ENCODE peak calls at places on chromosomes 13 and 19, in ten cellular contexts. K, C, W, V, A, Z, Y, R, P and I are unnamed samples.

GRCh38 chr19:14678199-14678598 is 3.6 kb upstream of the ADGRE3 start:
- DNase-seq in C (no peak), W (no peak), K (no peak), P (no peak), A (no peak), Y (no peak), Z (no peak), R (no peak), V (no peak), I (no peak)

GRCh38 chr19:35000338-35000646 is 169 bp downstream of the GRAMD1A start:
- DNase-seq in Y (no peak), A (no peak), P (no peak), W (no peak), Z (no peak), K (no peak), R (no peak), V (no peak), C (no peak), I (no peak)

GRCh38 chr13:24107955-24108614 is 52.4 kb upstream of the SPATA13 start:
- DNase-seq in R (no peak), W (no peak), A (no peak), C (no peak), V (no peak), Z (no peak), P (no peak), K (peak), Y (no peak), I (no peak)

GRCh38 chr13:99981115-99982020 is at the start of gene ZIC2:
- DNase-seq in P (peak), C (no peak), V (no peak), R (peak), Y (peak), W (no peak), A (peak), K (peak), Z (no peak), I (no peak)

GRCh38 chr13:32086366-32086765 is 54.8 kb downstream of the FRY start:
- DNase-seq in A (no peak), Y (peak), W (no peak), K (no peak), C (peak), P (no peak), Z (no peak), V (no peak), R (no peak), I (no peak)

GRCh38 chr13:97537110-97537509 is 103.1 kb downstream of the RAP2A start:
- DNase-seq in V (no peak), P (no peak), C (no peak), R (no peak), Y (no peak), K (no peak), A (no peak), Z (no peak), W (no peak), I (no peak)

GRCh38 chr13:110351636-110352420 is 44.7 kb downstream of the COL4A2 start:
- DNase-seq in C (no peak), A (peak), P (no peak), Z (no peak), K (peak), R (no peak), V (no peak), Y (no peak), W (no peak), I (no peak)

GRCh38 chr19:2869618-2870017 is 2.5 kb downstream of the ZNF556 start:
- DNase-seq in P (no peak), A (no peak), Y (no peak), C (no peak), K (no peak), V (no peak), R (no peak), W (no peak), Z (no peak), I (no peak)

GRCh38 chr19:37905936-37906867 is at the start of gene WDR87:
- DNase-seq in Z (peak), C (peak), K (peak), P (no peak), A (peak), Y (peak), R (peak), V (peak), W (peak), I (peak)

GRCh38 chr19:31118292-31118925 is 230.8 kb downstream of the TSHZ3 start:
- DNase-seq in C (no peak), W (no peak), V (peak), P (peak), R (peak), Z (no peak), K (no peak), A (no peak), Y (no peak), I (no peak)